ENCODE peak calls at places on chromosome 9, in ten cellular contexts. U is glomerular endothelial cell; Q is CD8-positive, alpha-beta T cell; J is DND-41; S is kidney; A is NCI-H774; X is NCI-H1694 treated with DMSO at 0.1 percent for 48 hours; D is H9; V is effector memory CD4-positive, alpha-beta T cell; N is lung microvascular endothelial cell. E is an unnamed sample.

GRCh38 chr9:115691097-115691496 is 462.5 kb upstream of the PAPPA start:
- DNase-seq in A (no peak), U (no peak), D (no peak), V (no peak), Q (no peak), N (peak), J (no peak), X (no peak), S (no peak), E (no peak)

GRCh38 chr9:89850633-89851325 is 246.0 kb downstream of the GADD45G start:
- DNase-seq in S (no peak), D (no peak), U (no peak), X (no peak), N (peak), J (no peak), Q (no peak), V (no peak), A (peak), E (peak)

GRCh38 chr9:129235931-129236331 is 57.9 kb upstream of the IER5L start:
- DNase-seq in X (no peak), J (peak), N (no peak), V (peak), S (peak), D (no peak), Q (peak), A (no peak), U (no peak), E (no peak)

GRCh38 chr9:129280236-129281231 is 102.5 kb upstream of the IER5L start:
- DNase-seq in U (no peak), D (no peak), S (peak), V (no peak), N (no peak), A (no peak), Q (no peak), X (no peak), J (no peak), E (no peak)

GRCh38 chr9:128552744-128553221 is 396 bp downstream of the SPTAN1 start:
- DNase-seq in V (peak), Q (peak), X (no peak), N (peak), D (peak), U (no peak), J (peak), S (peak), A (peak), E (no peak)

GRCh38 chr9:17134843-17135577 is at the start of gene CNTLN:
- DNase-seq in S (peak), J (peak), Q (no peak), A (peak), D (peak), X (peak), N (peak), V (no peak), U (no peak), E (peak)

GRCh38 chr9:128550770-128551651 is 1.4 kb upstream of the SPTAN1 start:
- DNase-seq in N (peak), J (no peak), X (peak), S (no peak), V (no peak), A (no peak), D (peak), U (no peak), Q (no peak), E (no peak)

GRCh38 chr9:110148868-110149267 is 59.1 kb downstream of the C9orf152 start:
- DNase-seq in A (no peak), S (no peak), N (no peak), Q (no peak), U (no peak), D (no peak), X (no peak), V (no peak), J (no peak), E (no peak)

GRCh38 chr9:87834357-87834756 is 48.3 kb upstream of the SPATA31E1 start:
- DNase-seq in D (peak), A (no peak), S (no peak), X (no peak), J (no peak), Q (no peak), V (no peak), N (no peak), U (no peak), E (no peak)

GRCh38 chr9:95292226-95292625 is 25.3 kb downstream of the FANCC start:
- DNase-seq in U (no peak), D (no peak), Q (no peak), N (no peak), A (no peak), S (no peak), V (no peak), J (no peak), X (no peak), E (no peak)

GRCh38 chr9:7336356-7337075 is 463.1 kb downstream of the DMAC1 start:
- DNase-seq in Q (no peak), J (no peak), D (no peak), V (no peak), X (no peak), S (no peak), U (no peak), N (no peak), A (peak), E (no peak)